ENCODE peak calls at places on chromosomes 12 and 14, in seven cellular contexts. E is activated naive CD4-positive, alpha-beta T cell; C is activated T-helper 1 cell treated with Interleukin-2 at 50 U/mL for 16 hours; S is tibial artery; B is NCI-H2107; H is left lung; Z is HFFc6. F is an unnamed sample.
A peak's percentile ranks its signal among the peaks of the same experiment; 100 is the strongest.

GRCh38 chr14:38138581-38139138 is 69.0 kb upstream of the SSTR1 start:
- DNase-seq in E (no peak), C (no peak), S (no peak), B (no peak), H (no peak), Z (peak; percentile 61), F (no peak)

GRCh38 chr14:30791522-30792351 is 82.6 kb upstream of the COCH start:
- DNase-seq in E (no peak), C (no peak), S (no peak), B (no peak), H (no peak), Z (no peak), F (no peak)

GRCh38 chr12:19953734-19954133 is 414.6 kb upstream of the PDE3A start:
- DNase-seq in E (no peak), C (no peak), S (no peak), B (no peak), H (no peak), Z (no peak), F (no peak)

GRCh38 chr12:1222858-1223644 is 232.0 kb downstream of the ERC1 start:
- DNase-seq in E (no peak), C (no peak), S (no peak), B (no peak), H (no peak), Z (no peak), F (no peak)

GRCh38 chr12:55974308-55974724 is 438 bp downstream of the RAB5B start:
- DNase-seq in E (no peak), C (no peak), S (peak; percentile 38), B (no peak), H (no peak), Z (peak; percentile 26), F (no peak)

GRCh38 chr12:79409562-79409961 is 281.2 kb downstream of the PAWR start:
- DNase-seq in E (no peak), C (no peak), S (no peak), B (no peak), H (no peak), Z (peak; percentile 66), F (no peak)

GRCh38 chr12:68854078-68854468 is 46.1 kb downstream of the MDM2 start:
- DNase-seq in E (no peak), C (no peak), S (no peak), B (no peak), H (no peak), Z (no peak), F (no peak)

GRCh38 chr12:19462441-19462840 is 23.1 kb downstream of the AEBP2 start:
- DNase-seq in E (no peak), C (no peak), S (no peak), B (no peak), H (no peak), Z (no peak), F (no peak)

GRCh38 chr12:108729612-108730336 is 1.5 kb downstream of the CORO1C start:
- DNase-seq in E (no peak), C (no peak), S (no peak), B (peak; percentile 17), H (no peak), Z (peak; percentile 15), F (no peak)

GRCh38 chr12:31813305-31813704 is 84.5 kb upstream of the AMN1 start:
- DNase-seq in E (no peak), C (no peak), S (no peak), B (no peak), H (no peak), Z (no peak), F (no peak)

GRCh38 chr12:6950401-6950801 is 755 bp upstream of the PTPN6 start:
- DNase-seq in E (no peak), C (no peak), S (no peak), B (no peak), H (no peak), Z (no peak), F (no peak)

GRCh38 chr12:121053706-121054105 is 14.7 kb upstream of the OASL start:
- DNase-seq in E (no peak), C (no peak), S (no peak), B (no peak), H (no peak), Z (no peak), F (no peak)

GRCh38 chr14:55572578-55572977 is 7.4 kb upstream of the KTN1 start:
- DNase-seq in E (no peak), C (no peak), S (no peak), B (peak; percentile 48), H (no peak), Z (no peak), F (no peak)

GRCh38 chr12:109170335-109170734 is 53.9 kb downstream of the ACACB start:
- DNase-seq in E (no peak), C (no peak), S (no peak), B (no peak), H (no peak), Z (no peak), F (no peak)

GRCh38 chr12:103928736-103929050 is 1.5 kb upstream of the HSP90B1 start:
- DNase-seq in E (no peak), C (peak; percentile 10), S (peak; percentile 47), B (no peak), H (peak; percentile 36), Z (no peak), F (no peak)

GRCh38 chr12:20040844-20041243 is 327.5 kb upstream of the PDE3A start:
- DNase-seq in E (no peak), C (no peak), S (peak; percentile 33), B (no peak), H (no peak), Z (no peak), F (no peak)

GRCh38 chr12:100767371-100767770 is 27.2 kb upstream of the ANO4 start:
- DNase-seq in E (no peak), C (no peak), S (no peak), B (no peak), H (no peak), Z (no peak), F (no peak)

GRCh38 chr12:54431911-54432814 is 13.1 kb upstream of the ITGA5 start:
- DNase-seq in E (no peak), C (no peak), S (peak; percentile 87), B (no peak), H (no peak), Z (peak; percentile 58), F (no peak)

GRCh38 chr14:100124551-100125088 is 34.8 kb downstream of the DEGS2 start:
- DNase-seq in E (no peak), C (no peak), S (no peak), B (peak; percentile 93), H (peak; percentile 65), Z (no peak), F (no peak)

GRCh38 chr14:73634333-73634833 is 10.4 kb upstream of the DNAL1 start:
- DNase-seq in E (no peak), C (no peak), S (no peak), B (peak; percentile 15), H (peak; percentile 88), Z (no peak), F (no peak)

GRCh38 chr12:26226629-26227375 is 31.4 kb downstream of the SSPN start:
- DNase-seq in E (no peak), C (no peak), S (peak; percentile 30), B (no peak), H (peak; percentile 79), Z (peak; percentile 0), F (no peak)

GRCh38 chr12:89316705-89317139 is 35.6 kb downstream of the DUSP6 start:
- DNase-seq in E (no peak), C (no peak), S (no peak), B (no peak), H (no peak), Z (no peak), F (no peak)

GRCh38 chr12:1949771-1950470 is 31.5 kb upstream of the CACNA2D4 start:
- DNase-seq in E (no peak), C (no peak), S (no peak), B (no peak), H (no peak), Z (no peak), F (no peak)

GRCh38 chr14:23056956-23057756 is at the start of gene CDH24:
- DNase-seq in E (no peak), C (peak; percentile 54), S (peak; percentile 72), B (no peak), H (peak; percentile 93), Z (peak; percentile 26), F (no peak)

GRCh38 chr12:102468261-102468940 is 12.0 kb downstream of the IGF1 start:
- DNase-seq in E (no peak), C (no peak), S (no peak), B (no peak), H (no peak), Z (no peak), F (no peak)

GRCh38 chr12:65699251-65699650 is 125.0 kb upstream of the HMGA2 start:
- DNase-seq in E (no peak), C (no peak), S (no peak), B (no peak), H (no peak), Z (peak; percentile 55), F (no peak)

GRCh38 chr14:49999216-49999761 is 106.4 kb downstream of the ARF6 start:
- DNase-seq in E (no peak), C (peak; percentile 62), S (peak; percentile 93), B (no peak), H (peak; percentile 87), Z (peak; percentile 89), F (no peak)

F was measured in cortex of kidney.